ENCODE peak calls at places on chromosomes 13 and 19, in seven cellular contexts. One of them, this sample, is unnamed.

GRCh38 chr13:41268764-41269163 is 5.4 kb upstream of the MTRF1 start:
- DNase-seq in astrocyte: peak; percentile 22
- DNase-seq in GM23338: peak; percentile 69
- DNase-seq in CD8-positive, alpha-beta T cell: no peak
- DNase-seq in left ventricle myocardium inferior: no peak
- DNase-seq in ascending aorta: no peak
- DNase-seq in BE2C: peak; percentile 8
- DNase-seq in this sample: no peak

GRCh38 chr13:99214232-99214631 is 13.6 kb downstream of the UBAC2 start:
- DNase-seq in left ventricle myocardium inferior: no peak
- DNase-seq in GM23338: peak; percentile 24
- DNase-seq in astrocyte: no peak
- DNase-seq in BE2C: no peak
- DNase-seq in ascending aorta: no peak
- DNase-seq in CD8-positive, alpha-beta T cell: no peak
- DNase-seq in this sample: no peak

GRCh38 chr13:113874579-113875428 is 10.9 kb upstream of the GAS6 start:
- DNase-seq in BE2C: no peak
- DNase-seq in ascending aorta: no peak
- DNase-seq in astrocyte: no peak
- DNase-seq in CD8-positive, alpha-beta T cell: no peak
- DNase-seq in left ventricle myocardium inferior: no peak
- DNase-seq in GM23338: no peak
- DNase-seq in this sample: no peak

GRCh38 chr13:109272595-109273325 is 513.6 kb downstream of the IRS2 start:
- DNase-seq in ascending aorta: no peak
- DNase-seq in astrocyte: peak; percentile 42
- DNase-seq in BE2C: no peak
- DNase-seq in left ventricle myocardium inferior: no peak
- DNase-seq in GM23338: no peak
- DNase-seq in CD8-positive, alpha-beta T cell: no peak
- DNase-seq in this sample: no peak

GRCh38 chr19:41995959-41996797 is 2.1 kb upstream of the ATP1A3 start:
- DNase-seq in GM23338: peak; percentile 98
- DNase-seq in BE2C: peak; percentile 82
- DNase-seq in ascending aorta: no peak
- DNase-seq in CD8-positive, alpha-beta T cell: no peak
- DNase-seq in left ventricle myocardium inferior: no peak
- DNase-seq in astrocyte: no peak
- DNase-seq in this sample: no peak

GRCh38 chr13:44930280-44930679 is 59.0 kb downstream of the NUFIP1 start:
- DNase-seq in ascending aorta: no peak
- DNase-seq in BE2C: no peak
- DNase-seq in astrocyte: no peak
- DNase-seq in CD8-positive, alpha-beta T cell: no peak
- DNase-seq in GM23338: no peak
- DNase-seq in left ventricle myocardium inferior: no peak
- DNase-seq in this sample: no peak

GRCh38 chr13:94658926-94659649 is 53.3 kb downstream of the SOX21 start:
- DNase-seq in astrocyte: no peak
- DNase-seq in CD8-positive, alpha-beta T cell: no peak
- DNase-seq in GM23338: peak; percentile 59
- DNase-seq in ascending aorta: no peak
- DNase-seq in BE2C: no peak
- DNase-seq in left ventricle myocardium inferior: no peak
- DNase-seq in this sample: no peak

GRCh38 chr19:8158411-8159074 is 9.2 kb upstream of the FBN3 start:
- DNase-seq in GM23338: peak; percentile 97
- DNase-seq in left ventricle myocardium inferior: no peak
- DNase-seq in BE2C: peak; percentile 55
- DNase-seq in astrocyte: peak; percentile 59
- DNase-seq in ascending aorta: no peak
- DNase-seq in CD8-positive, alpha-beta T cell: peak; percentile 21
- DNase-seq in this sample: peak; percentile 43

GRCh38 chr13:110445722-110446569 is 115.6 kb downstream of the RAB20 start:
- DNase-seq in GM23338: no peak
- DNase-seq in ascending aorta: no peak
- DNase-seq in CD8-positive, alpha-beta T cell: no peak
- DNase-seq in astrocyte: no peak
- DNase-seq in BE2C: no peak
- DNase-seq in left ventricle myocardium inferior: no peak
- DNase-seq in this sample: no peak

GRCh38 chr19:46718934-46719551 is 2.1 kb upstream of the PRKD2 start:
- DNase-seq in left ventricle myocardium inferior: no peak
- DNase-seq in ascending aorta: no peak
- DNase-seq in GM23338: no peak
- DNase-seq in astrocyte: no peak
- DNase-seq in BE2C: no peak
- DNase-seq in CD8-positive, alpha-beta T cell: no peak
- DNase-seq in this sample: no peak
- H3K4me3 ChIP-seq in left ventricle myocardium inferior: no peak overlapping the region
- H3K4me3 ChIP-seq in ascending aorta: no peak overlapping the region
- H3K4me3 ChIP-seq in GM23338: no peak overlapping the region
- H3K4me3 ChIP-seq in astrocyte: no peak overlapping the region
- H3K4me3 ChIP-seq in BE2C: no peak overlapping the region
- H3K4me3 ChIP-seq in CD8-positive, alpha-beta T cell: no peak overlapping the region
- H3K4me3 ChIP-seq in this sample: no peak overlapping the region

GRCh38 chr19:40322271-40322610 is 26.0 kb downstream of the C19orf47 start:
- DNase-seq in left ventricle myocardium inferior: no peak
- DNase-seq in BE2C: no peak
- DNase-seq in GM23338: no peak
- DNase-seq in astrocyte: no peak
- DNase-seq in ascending aorta: no peak
- DNase-seq in CD8-positive, alpha-beta T cell: no peak
- DNase-seq in this sample: no peak

GRCh38 chr19:40321566-40322270 is 26.5 kb downstream of the C19orf47 start:
- DNase-seq in BE2C: no peak
- DNase-seq in left ventricle myocardium inferior: no peak
- DNase-seq in CD8-positive, alpha-beta T cell: no peak
- DNase-seq in astrocyte: no peak
- DNase-seq in GM23338: no peak
- DNase-seq in ascending aorta: no peak
- DNase-seq in this sample: no peak

GRCh38 chr19:40322951-40323615 is 25.1 kb downstream of the C19orf47 start:
- DNase-seq in left ventricle myocardium inferior: no peak
- DNase-seq in GM23338: no peak
- DNase-seq in CD8-positive, alpha-beta T cell: no peak
- DNase-seq in astrocyte: no peak
- DNase-seq in BE2C: no peak
- DNase-seq in ascending aorta: no peak
- DNase-seq in this sample: no peak

GRCh38 chr19:40326201-40326600 is 22.0 kb downstream of the C19orf47 start:
- DNase-seq in ascending aorta: no peak
- DNase-seq in left ventricle myocardium inferior: no peak
- DNase-seq in CD8-positive, alpha-beta T cell: no peak
- DNase-seq in astrocyte: no peak
- DNase-seq in GM23338: no peak
- DNase-seq in BE2C: no peak
- DNase-seq in this sample: no peak

DNA sequence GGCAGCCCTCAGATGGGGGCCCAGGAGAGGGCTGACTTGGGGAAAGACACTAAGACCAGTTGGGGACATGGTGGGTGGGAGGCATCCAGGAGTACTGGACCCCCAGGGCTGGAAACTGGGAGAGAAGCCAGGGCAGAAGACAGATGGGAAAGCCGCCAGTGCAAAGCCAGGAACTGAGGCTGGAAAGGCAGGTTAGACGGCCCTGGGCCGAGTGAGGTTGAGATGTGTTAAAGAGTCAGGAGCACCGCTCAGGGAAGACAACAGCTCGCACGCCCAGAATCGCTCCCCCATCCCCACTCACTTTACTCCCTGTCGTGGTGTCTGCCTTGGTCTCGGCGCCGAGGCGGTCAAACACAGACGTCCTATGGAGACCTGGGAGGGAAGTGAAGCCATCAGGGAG is 24.5 kb downstream of the C19orf47 start:
- DNase-seq in left ventricle myocardium inferior: no peak
- DNase-seq in BE2C: no peak
- DNase-seq in CD8-positive, alpha-beta T cell: no peak
- DNase-seq in astrocyte: no peak
- DNase-seq in ascending aorta: no peak
- DNase-seq in GM23338: no peak
- DNase-seq in this sample: no peak
- H3K36me3 ChIP-seq in left ventricle myocardium inferior: peaks cover 90% of the 10 kb centered on the region
- H3K36me3 ChIP-seq in BE2C: peaks cover 64% of the 10 kb centered on the region
- H3K36me3 ChIP-seq in CD8-positive, alpha-beta T cell: peaks cover 40% of the 10 kb centered on the region
- H3K36me3 ChIP-seq in astrocyte: peaks cover 15% of the 10 kb centered on the region
- H3K36me3 ChIP-seq in ascending aorta: peaks cover 80% of the 10 kb centered on the region
- H3K36me3 ChIP-seq in GM23338: no peaks in the 10 kb centered on the region
- H3K36me3 ChIP-seq in this sample: peaks cover 69% of the 10 kb centered on the region

GRCh38 chr19:30668521-30669155 is 296.5 kb downstream of the ZNF536 start:
- DNase-seq in ascending aorta: no peak
- DNase-seq in BE2C: no peak
- DNase-seq in left ventricle myocardium inferior: no peak
- DNase-seq in astrocyte: no peak
- DNase-seq in GM23338: no peak
- DNase-seq in CD8-positive, alpha-beta T cell: no peak
- DNase-seq in this sample: no peak
- H3K27me3 ChIP-seq in ascending aorta: no peaks in the 10 kb centered on the region
- H3K27me3 ChIP-seq in BE2C: no peaks in the 10 kb centered on the region
- H3K27me3 ChIP-seq in left ventricle myocardium inferior: peaks cover 45% of the 10 kb centered on the region
- H3K27me3 ChIP-seq in astrocyte: no peaks in the 10 kb centered on the region
- H3K27me3 ChIP-seq in GM23338: no peaks in the 10 kb centered on the region
- H3K27me3 ChIP-seq in CD8-positive, alpha-beta T cell: no peaks in the 10 kb centered on the region
- H3K27me3 ChIP-seq in this sample: peaks cover 16% of the 10 kb centered on the region

GRCh38 chr13:24050292-24050711 is 110.2 kb upstream of the SPATA13 start:
- DNase-seq in astrocyte: peak; percentile 73
- DNase-seq in BE2C: no peak
- DNase-seq in GM23338: no peak
- DNase-seq in CD8-positive, alpha-beta T cell: no peak
- DNase-seq in left ventricle myocardium inferior: peak; percentile 36
- DNase-seq in ascending aorta: no peak
- DNase-seq in this sample: peak; percentile 58
- H3K4me3 ChIP-seq in astrocyte: no peak overlapping the region
- H3K4me3 ChIP-seq in BE2C: no peak overlapping the region
- H3K4me3 ChIP-seq in GM23338: no peak overlapping the region
- H3K4me3 ChIP-seq in CD8-positive, alpha-beta T cell: no peak overlapping the region
- H3K4me3 ChIP-seq in left ventricle myocardium inferior: no peak overlapping the region
- H3K4me3 ChIP-seq in ascending aorta: no peak overlapping the region
- H3K4me3 ChIP-seq in this sample: no peak overlapping the region

GRCh38 chr19:1473056-1473400 is 6.0 kb downstream of the C19orf25 start:
- DNase-seq in astrocyte: no peak
- DNase-seq in BE2C: no peak
- DNase-seq in ascending aorta: no peak
- DNase-seq in left ventricle myocardium inferior: no peak
- DNase-seq in GM23338: no peak
- DNase-seq in CD8-positive, alpha-beta T cell: no peak
- DNase-seq in this sample: no peak

GRCh38 chr19:1473424-1473851 is 5.6 kb downstream of the C19orf25 start:
- DNase-seq in CD8-positive, alpha-beta T cell: no peak
- DNase-seq in astrocyte: no peak
- DNase-seq in ascending aorta: no peak
- DNase-seq in left ventricle myocardium inferior: no peak
- DNase-seq in GM23338: no peak
- DNase-seq in BE2C: no peak
- DNase-seq in this sample: no peak

GRCh38 chr19:1471514-1472107 is 7.4 kb downstream of the C19orf25 start:
- DNase-seq in left ventricle myocardium inferior: no peak
- DNase-seq in ascending aorta: no peak
- DNase-seq in GM23338: no peak
- DNase-seq in astrocyte: no peak
- DNase-seq in BE2C: no peak
- DNase-seq in CD8-positive, alpha-beta T cell: no peak
- DNase-seq in this sample: no peak

GRCh38 chr19:1470864-1471513 is 8.0 kb downstream of the C19orf25 start:
- DNase-seq in astrocyte: no peak
- DNase-seq in left ventricle myocardium inferior: no peak
- DNase-seq in GM23338: peak; percentile 84
- DNase-seq in ascending aorta: no peak
- DNase-seq in CD8-positive, alpha-beta T cell: no peak
- DNase-seq in BE2C: no peak
- DNase-seq in this sample: no peak

GRCh38 chr19:1472227-1473055 is 6.6 kb downstream of the C19orf25 start:
- DNase-seq in ascending aorta: no peak
- DNase-seq in CD8-positive, alpha-beta T cell: no peak
- DNase-seq in astrocyte: no peak
- DNase-seq in GM23338: no peak
- DNase-seq in BE2C: no peak
- DNase-seq in left ventricle myocardium inferior: no peak
- DNase-seq in this sample: no peak
- H3K36me3 ChIP-seq in ascending aorta: peaks cover 6% of the 10 kb centered on the region
- H3K36me3 ChIP-seq in CD8-positive, alpha-beta T cell: peaks cover 3% of the 10 kb centered on the region
- H3K36me3 ChIP-seq in astrocyte: no peaks in the 10 kb centered on the region
- H3K36me3 ChIP-seq in GM23338: peaks cover 4% of the 10 kb centered on the region
- H3K36me3 ChIP-seq in BE2C: peaks cover 8% of the 10 kb centered on the region
- H3K36me3 ChIP-seq in left ventricle myocardium inferior: peaks cover 4% of the 10 kb centered on the region
- H3K36me3 ChIP-seq in this sample: no peaks in the 10 kb centered on the region

GRCh38 chr19:15587663-15588062 is 27.4 kb upstream of the CYP4F8 start:
- DNase-seq in BE2C: no peak
- DNase-seq in GM23338: no peak
- DNase-seq in left ventricle myocardium inferior: peak; percentile 42
- DNase-seq in ascending aorta: no peak
- DNase-seq in CD8-positive, alpha-beta T cell: no peak
- DNase-seq in astrocyte: no peak
- DNase-seq in this sample: no peak
- H3K27me3 ChIP-seq in BE2C: peaks cover 10% of the 10 kb centered on the region
- H3K27me3 ChIP-seq in GM23338: no peaks in the 10 kb centered on the region
- H3K27me3 ChIP-seq in left ventricle myocardium inferior: peaks cover 71% of the 10 kb centered on the region
- H3K27me3 ChIP-seq in ascending aorta: peaks cover 5% of the 10 kb centered on the region
- H3K27me3 ChIP-seq in CD8-positive, alpha-beta T cell: peaks cover 4% of the 10 kb centered on the region
- H3K27me3 ChIP-seq in astrocyte: no peaks in the 10 kb centered on the region
- H3K27me3 ChIP-seq in this sample: peaks cover 39% of the 10 kb centered on the region

DNA sequence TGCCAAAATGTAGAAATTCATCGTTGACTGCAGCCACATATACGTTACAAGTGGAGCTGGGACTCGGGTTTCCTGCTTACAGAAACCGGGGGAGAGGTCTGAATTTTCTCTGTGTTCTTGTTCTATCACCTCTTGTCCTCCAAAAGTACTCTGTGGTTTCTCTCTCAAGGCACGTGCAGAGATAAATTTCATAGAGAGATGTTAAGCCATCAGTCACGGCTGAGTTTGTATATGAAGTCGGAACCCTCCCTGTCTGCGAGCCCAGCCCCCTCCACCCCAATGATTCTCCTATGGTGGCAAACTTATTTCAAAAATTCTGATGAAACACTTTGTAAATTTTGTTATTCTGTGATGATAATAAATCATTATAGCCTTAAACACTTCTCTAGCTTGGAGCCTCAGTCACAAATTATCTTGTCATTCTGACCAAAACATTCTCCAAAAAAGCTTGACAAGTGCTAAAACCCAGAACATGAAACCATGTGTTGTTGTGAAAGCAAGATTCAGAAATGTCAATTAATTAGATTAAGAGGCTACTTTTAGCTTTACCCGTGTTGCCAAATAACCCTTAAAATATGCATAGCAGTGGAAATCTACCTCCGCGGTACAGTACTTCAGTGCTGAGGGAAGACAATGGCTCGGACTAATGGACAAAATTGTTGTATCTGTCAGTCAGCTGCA is 87.4 kb downstream of the TSHZ3 start:
- DNase-seq in CD8-positive, alpha-beta T cell: no peak
- DNase-seq in ascending aorta: no peak
- DNase-seq in astrocyte: no peak
- DNase-seq in left ventricle myocardium inferior: no peak
- DNase-seq in GM23338: no peak
- DNase-seq in BE2C: no peak
- DNase-seq in this sample: no peak
- H3K4me3 ChIP-seq in CD8-positive, alpha-beta T cell: no peak overlapping the region
- H3K4me3 ChIP-seq in ascending aorta: no peak overlapping the region
- H3K4me3 ChIP-seq in astrocyte: no peak overlapping the region
- H3K4me3 ChIP-seq in left ventricle myocardium inferior: no peak overlapping the region
- H3K4me3 ChIP-seq in GM23338: no peak overlapping the region
- H3K4me3 ChIP-seq in BE2C: no peak overlapping the region
- H3K4me3 ChIP-seq in this sample: no peak overlapping the region